ENCODE peak calls at places on chromosomes 2 and 18, in four cellular contexts. One of them, this sample, is unnamed.

GRCh38 chr2:239456940-239457339 is 56.1 kb upstream of the HDAC4 start:
- DNase-seq in HS-27A: no peak
- DNase-seq in Right ventricle myocardium superior: no peak
- DNase-seq in activated naive CD8-positive, alpha-beta T cell treated with anti-CD3 and anti-CD28 coated beads, Interleukin-2, amount 50 U/mL, for 16 hours: no peak
- DNase-seq in this sample: no peak

GRCh38 chr18:47507651-47508050 is 256.2 kb upstream of the SKOR2 start:
- DNase-seq in Right ventricle myocardium superior: no peak
- DNase-seq in HS-27A: no peak
- DNase-seq in activated naive CD8-positive, alpha-beta T cell treated with anti-CD3 and anti-CD28 coated beads, Interleukin-2, amount 50 U/mL, for 16 hours: no peak
- DNase-seq in this sample: no peak

GRCh38 chr2:7972670-7973069 is 709.2 kb upstream of the ID2 start:
- DNase-seq in HS-27A: no peak
- DNase-seq in Right ventricle myocardium superior: no peak
- DNase-seq in activated naive CD8-positive, alpha-beta T cell treated with anti-CD3 and anti-CD28 coated beads, Interleukin-2, amount 50 U/mL, for 16 hours: no peak
- DNase-seq in this sample: no peak

GRCh38 chr2:168490015-168490874 is 34.2 kb downstream of the CERS6 start:
- DNase-seq in activated naive CD8-positive, alpha-beta T cell treated with anti-CD3 and anti-CD28 coated beads, Interleukin-2, amount 50 U/mL, for 16 hours: peak
- DNase-seq in HS-27A: no peak
- DNase-seq in Right ventricle myocardium superior: no peak
- DNase-seq in this sample: no peak

GRCh38 chr2:42895134-42895795 is 102.9 kb upstream of the HAAO start:
- DNase-seq in activated naive CD8-positive, alpha-beta T cell treated with anti-CD3 and anti-CD28 coated beads, Interleukin-2, amount 50 U/mL, for 16 hours: no peak
- DNase-seq in Right ventricle myocardium superior: no peak
- DNase-seq in HS-27A: no peak
- DNase-seq in this sample: no peak

GRCh38 chr18:4908239-4908638 is 288.8 kb downstream of the AKAIN1 start:
- DNase-seq in HS-27A: no peak
- DNase-seq in activated naive CD8-positive, alpha-beta T cell treated with anti-CD3 and anti-CD28 coated beads, Interleukin-2, amount 50 U/mL, for 16 hours: no peak
- DNase-seq in Right ventricle myocardium superior: no peak
- DNase-seq in this sample: no peak

GRCh38 chr2:33215983-33216382 is 260.5 kb upstream of the RASGRP3 start:
- DNase-seq in HS-27A: no peak
- DNase-seq in Right ventricle myocardium superior: no peak
- DNase-seq in activated naive CD8-positive, alpha-beta T cell treated with anti-CD3 and anti-CD28 coated beads, Interleukin-2, amount 50 U/mL, for 16 hours: no peak
- DNase-seq in this sample: no peak

GRCh38 chr2:120205901-120206581 is 17.2 kb downstream of the TMEM185B start:
- DNase-seq in Right ventricle myocardium superior: no peak
- DNase-seq in activated naive CD8-positive, alpha-beta T cell treated with anti-CD3 and anti-CD28 coated beads, Interleukin-2, amount 50 U/mL, for 16 hours: peak
- DNase-seq in HS-27A: no peak
- DNase-seq in this sample: no peak

GRCh38 chr2:220572385-220572784 is 945.0 kb downstream of the SLC4A3 start:
- DNase-seq in HS-27A: no peak
- DNase-seq in activated naive CD8-positive, alpha-beta T cell treated with anti-CD3 and anti-CD28 coated beads, Interleukin-2, amount 50 U/mL, for 16 hours: no peak
- DNase-seq in Right ventricle myocardium superior: no peak
- DNase-seq in this sample: no peak

GRCh38 chr18:56322403-56322802 is 316.0 kb downstream of the TXNL1 start:
- DNase-seq in HS-27A: no peak
- DNase-seq in activated naive CD8-positive, alpha-beta T cell treated with anti-CD3 and anti-CD28 coated beads, Interleukin-2, amount 50 U/mL, for 16 hours: no peak
- DNase-seq in Right ventricle myocardium superior: peak
- DNase-seq in this sample: no peak

GRCh38 chr2:240064898-240065297 is 11.6 kb upstream of the OR6B3 start:
- DNase-seq in HS-27A: no peak
- DNase-seq in activated naive CD8-positive, alpha-beta T cell treated with anti-CD3 and anti-CD28 coated beads, Interleukin-2, amount 50 U/mL, for 16 hours: no peak
- DNase-seq in Right ventricle myocardium superior: no peak
- DNase-seq in this sample: no peak